ENCODE peak calls at places on chromosomes 1 and 21, in nine cellular contexts. One of them, this sample, is unnamed.

GRCh38 chr21:18248171-18248570 is 3.5 kb downstream of the CHODL start:
- DNase-seq in GM06990: no peak
- DNase-seq in heart right ventricle: no peak
- DNase-seq in thyroid gland: no peak
- DNase-seq in AG09309: no peak
- DNase-seq in IMR-90: no peak
- DNase-seq in pancreas: no peak
- DNase-seq in prostate gland: no peak
- DNase-seq in PC-3: no peak
- DNase-seq in this sample: no peak

GRCh38 chr1:12037486-12038355 is 18.4 kb downstream of the MIIP start:
- DNase-seq in thyroid gland: no peak
- DNase-seq in PC-3: no peak
- DNase-seq in IMR-90: no peak
- DNase-seq in pancreas: no peak
- DNase-seq in AG09309: no peak
- DNase-seq in heart right ventricle: no peak
- DNase-seq in prostate gland: no peak
- DNase-seq in GM06990: no peak
- DNase-seq in this sample: no peak

GRCh38 chr1:173436831-173437428 is 40.2 kb upstream of the PRDX6 start:
- DNase-seq in GM06990: no peak
- DNase-seq in IMR-90: no peak
- DNase-seq in AG09309: no peak
- DNase-seq in thyroid gland: no peak
- DNase-seq in PC-3: no peak
- DNase-seq in prostate gland: no peak
- DNase-seq in pancreas: no peak
- DNase-seq in heart right ventricle: no peak
- DNase-seq in this sample: no peak

GRCh38 chr21:26194811-26195251 is 24.3 kb upstream of the APP start:
- DNase-seq in IMR-90: peak
- DNase-seq in AG09309: no peak
- DNase-seq in pancreas: no peak
- DNase-seq in GM06990: no peak
- DNase-seq in thyroid gland: no peak
- DNase-seq in heart right ventricle: no peak
- DNase-seq in PC-3: no peak
- DNase-seq in prostate gland: no peak
- DNase-seq in this sample: no peak

GRCh38 chr1:202835548-202836072 is 24.9 kb downstream of the PCAT6 start:
- DNase-seq in thyroid gland: no peak
- DNase-seq in prostate gland: no peak
- DNase-seq in heart right ventricle: no peak
- DNase-seq in AG09309: no peak
- DNase-seq in GM06990: no peak
- DNase-seq in pancreas: no peak
- DNase-seq in IMR-90: no peak
- DNase-seq in PC-3: no peak
- DNase-seq in this sample: no peak

GRCh38 chr1:53073287-53073686 is 11.3 kb downstream of the PODN start:
- DNase-seq in heart right ventricle: peak
- DNase-seq in PC-3: no peak
- DNase-seq in thyroid gland: no peak
- DNase-seq in prostate gland: no peak
- DNase-seq in GM06990: no peak
- DNase-seq in pancreas: no peak
- DNase-seq in AG09309: no peak
- DNase-seq in IMR-90: no peak
- DNase-seq in this sample: no peak

GRCh38 chr1:15150376-15150775 is 3.2 kb upstream of the TMEM51 start:
- DNase-seq in GM06990: no peak
- DNase-seq in prostate gland: no peak
- DNase-seq in IMR-90: no peak
- DNase-seq in thyroid gland: no peak
- DNase-seq in AG09309: no peak
- DNase-seq in PC-3: no peak
- DNase-seq in pancreas: no peak
- DNase-seq in heart right ventricle: no peak
- DNase-seq in this sample: no peak

GRCh38 chr1:115564201-115564600 is 77.6 kb upstream of the VANGL1 start:
- DNase-seq in AG09309: no peak
- DNase-seq in GM06990: no peak
- DNase-seq in PC-3: no peak
- DNase-seq in IMR-90: no peak
- DNase-seq in heart right ventricle: no peak
- DNase-seq in prostate gland: no peak
- DNase-seq in pancreas: no peak
- DNase-seq in thyroid gland: no peak
- DNase-seq in this sample: no peak

GRCh38 chr1:184424945-184425344 is 38.1 kb downstream of the C1orf21 start:
- DNase-seq in pancreas: no peak
- DNase-seq in prostate gland: no peak
- DNase-seq in AG09309: no peak
- DNase-seq in thyroid gland: no peak
- DNase-seq in GM06990: no peak
- DNase-seq in PC-3: no peak
- DNase-seq in heart right ventricle: no peak
- DNase-seq in IMR-90: no peak
- DNase-seq in this sample: peak

GRCh38 chr21:36701912-36702621 is 3.2 kb downstream of the SIM2 start:
- DNase-seq in pancreas: no peak
- DNase-seq in AG09309: no peak
- DNase-seq in thyroid gland: no peak
- DNase-seq in heart right ventricle: no peak
- DNase-seq in GM06990: no peak
- DNase-seq in IMR-90: peak
- DNase-seq in PC-3: peak
- DNase-seq in prostate gland: no peak
- DNase-seq in this sample: no peak

GRCh38 chr1:152741656-152742055 is 16.2 kb upstream of the KPRP start:
- DNase-seq in pancreas: no peak
- DNase-seq in heart right ventricle: no peak
- DNase-seq in IMR-90: no peak
- DNase-seq in thyroid gland: no peak
- DNase-seq in prostate gland: no peak
- DNase-seq in GM06990: no peak
- DNase-seq in PC-3: peak
- DNase-seq in AG09309: no peak
- DNase-seq in this sample: no peak

GRCh38 chr1:79100385-79100784 is 93.9 kb upstream of the ADGRL4 start:
- DNase-seq in pancreas: no peak
- DNase-seq in heart right ventricle: no peak
- DNase-seq in GM06990: no peak
- DNase-seq in PC-3: peak
- DNase-seq in thyroid gland: no peak
- DNase-seq in prostate gland: no peak
- DNase-seq in AG09309: peak
- DNase-seq in IMR-90: peak
- DNase-seq in this sample: peak

GRCh38 chr1:44791364-44791801 is 3.4 kb upstream of the BEST4 start:
- DNase-seq in IMR-90: no peak
- DNase-seq in PC-3: no peak
- DNase-seq in pancreas: no peak
- DNase-seq in thyroid gland: no peak
- DNase-seq in AG09309: no peak
- DNase-seq in GM06990: no peak
- DNase-seq in prostate gland: no peak
- DNase-seq in heart right ventricle: no peak
- DNase-seq in this sample: no peak

GRCh38 chr1:107748529-107748928 is 216.5 kb downstream of the VAV3 start:
- DNase-seq in GM06990: no peak
- DNase-seq in PC-3: peak
- DNase-seq in AG09309: peak
- DNase-seq in IMR-90: peak
- DNase-seq in heart right ventricle: no peak
- DNase-seq in pancreas: no peak
- DNase-seq in thyroid gland: no peak
- DNase-seq in prostate gland: no peak
- DNase-seq in this sample: no peak

GRCh38 chr1:200038987-200039848 is 11.7 kb downstream of the NR5A2 start:
- DNase-seq in prostate gland: no peak
- DNase-seq in heart right ventricle: peak
- DNase-seq in thyroid gland: peak
- DNase-seq in IMR-90: no peak
- DNase-seq in PC-3: peak
- DNase-seq in AG09309: no peak
- DNase-seq in GM06990: peak
- DNase-seq in pancreas: peak
- DNase-seq in this sample: no peak

GRCh38 chr1:200039849-200040479 is 12.5 kb downstream of the NR5A2 start:
- DNase-seq in IMR-90: no peak
- DNase-seq in thyroid gland: no peak
- DNase-seq in pancreas: no peak
- DNase-seq in GM06990: no peak
- DNase-seq in heart right ventricle: no peak
- DNase-seq in PC-3: no peak
- DNase-seq in prostate gland: no peak
- DNase-seq in AG09309: no peak
- DNase-seq in this sample: no peak

GRCh38 chr1:200037904-200038644 is 10.6 kb downstream of the NR5A2 start:
- DNase-seq in GM06990: no peak
- DNase-seq in prostate gland: no peak
- DNase-seq in AG09309: no peak
- DNase-seq in PC-3: no peak
- DNase-seq in IMR-90: no peak
- DNase-seq in pancreas: peak
- DNase-seq in thyroid gland: no peak
- DNase-seq in heart right ventricle: no peak
- DNase-seq in this sample: no peak

GRCh38 chr1:200037501-200037900 is 10.0 kb downstream of the NR5A2 start:
- DNase-seq in AG09309: no peak
- DNase-seq in prostate gland: no peak
- DNase-seq in pancreas: no peak
- DNase-seq in thyroid gland: no peak
- DNase-seq in GM06990: no peak
- DNase-seq in PC-3: no peak
- DNase-seq in heart right ventricle: no peak
- DNase-seq in IMR-90: no peak
- DNase-seq in this sample: no peak

DNA sequence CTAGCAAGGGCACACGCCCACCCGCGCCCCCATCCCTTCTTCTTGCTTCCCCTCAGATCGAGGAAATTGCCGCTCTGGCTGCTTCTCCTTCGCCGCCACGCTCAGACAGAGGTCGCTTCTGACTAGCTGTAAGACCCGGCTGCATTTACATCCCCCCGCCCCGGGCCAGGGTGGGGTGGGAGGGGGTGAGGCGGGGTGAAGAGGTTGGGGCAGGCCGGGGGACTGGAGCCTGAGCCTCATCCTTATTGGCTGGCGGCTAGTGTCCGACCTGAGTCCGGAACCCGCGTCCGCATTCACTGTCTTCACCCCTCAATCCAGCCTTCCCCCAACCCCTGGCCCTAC is 11.1 kb downstream of the NR5A2 start:
- DNase-seq in heart right ventricle: no peak
- DNase-seq in PC-3: no peak
- DNase-seq in prostate gland: no peak
- DNase-seq in pancreas: peak
- DNase-seq in GM06990: no peak
- DNase-seq in thyroid gland: no peak
- DNase-seq in AG09309: no peak
- DNase-seq in IMR-90: no peak
- DNase-seq in this sample: no peak
- H3K4me3 ChIP-seq in heart right ventricle: peak
- H3K4me3 ChIP-seq in PC-3: peak
- H3K4me3 ChIP-seq in prostate gland: peak
- H3K4me3 ChIP-seq in pancreas: peak
- H3K4me3 ChIP-seq in GM06990: no peak
- H3K4me3 ChIP-seq in thyroid gland: no peak
- H3K4me3 ChIP-seq in AG09309: peak
- H3K4me3 ChIP-seq in IMR-90: peak
- H3K4me3 ChIP-seq in this sample: peak

GRCh38 chr1:160779662-160780397 is 16.1 kb upstream of the LY9 start:
- DNase-seq in IMR-90: no peak
- DNase-seq in PC-3: peak
- DNase-seq in pancreas: no peak
- DNase-seq in thyroid gland: no peak
- DNase-seq in heart right ventricle: no peak
- DNase-seq in AG09309: no peak
- DNase-seq in GM06990: no peak
- DNase-seq in prostate gland: no peak
- DNase-seq in this sample: no peak
- TF ChIP-seq CTCF in IMR-90: peak
- TF ChIP-seq CTCF in PC-3: peak
- TF ChIP-seq CTCF in pancreas: peak
- TF ChIP-seq CTCF in thyroid gland: no peak
- TF ChIP-seq CTCF in heart right ventricle: peak
- TF ChIP-seq CTCF in AG09309: peak
- TF ChIP-seq CTCF in GM06990: peak
- TF ChIP-seq CTCF in prostate gland: no peak
- TF ChIP-seq CTCF in this sample: peak

DNA sequence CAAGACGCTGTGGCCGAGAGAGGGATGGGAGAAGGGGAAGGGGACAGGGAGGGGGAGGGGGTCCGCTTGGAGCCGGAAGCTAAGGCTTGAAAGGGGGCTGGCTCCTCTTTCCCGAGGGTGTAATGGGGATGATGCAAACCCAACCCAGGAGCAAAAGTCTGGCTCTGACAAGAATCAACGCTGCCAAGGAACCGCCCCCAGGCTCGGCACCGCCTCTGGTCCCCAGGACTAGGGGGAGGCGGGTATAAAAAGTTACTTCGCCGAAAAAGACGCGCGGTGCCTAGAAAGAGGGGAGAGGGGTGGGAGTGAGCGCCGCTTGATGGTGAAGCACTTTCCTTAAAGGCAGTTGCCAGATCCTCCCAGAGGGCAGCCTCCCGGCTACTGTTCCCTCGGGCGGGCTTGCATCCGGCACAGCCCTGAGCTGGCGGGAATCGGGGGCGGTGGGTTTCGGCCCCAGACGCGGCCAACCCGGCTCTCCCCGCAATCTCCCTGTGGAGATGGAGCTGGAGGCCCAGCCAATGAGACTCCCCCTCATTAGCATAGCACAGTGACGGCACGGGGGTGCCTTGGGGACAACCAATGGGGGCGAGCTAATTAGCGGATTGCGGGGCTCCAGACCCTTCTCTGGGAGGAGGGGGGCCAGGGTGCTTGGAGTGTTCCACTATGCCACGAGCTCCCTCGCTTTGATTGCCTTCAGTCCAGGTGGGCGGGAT is at the start of gene KCNT2:
- DNase-seq in heart right ventricle: peak
- DNase-seq in pancreas: peak
- DNase-seq in prostate gland: peak
- DNase-seq in thyroid gland: peak
- DNase-seq in AG09309: no peak
- DNase-seq in PC-3: no peak
- DNase-seq in GM06990: no peak
- DNase-seq in IMR-90: peak
- DNase-seq in this sample: peak
- H3K4me3 ChIP-seq in heart right ventricle: peak
- H3K4me3 ChIP-seq in pancreas: peak
- H3K4me3 ChIP-seq in prostate gland: peak
- H3K4me3 ChIP-seq in thyroid gland: peak
- H3K4me3 ChIP-seq in AG09309: peak
- H3K4me3 ChIP-seq in PC-3: peak
- H3K4me3 ChIP-seq in GM06990: no peak
- H3K4me3 ChIP-seq in IMR-90: peak
- H3K4me3 ChIP-seq in this sample: peak

DNA sequence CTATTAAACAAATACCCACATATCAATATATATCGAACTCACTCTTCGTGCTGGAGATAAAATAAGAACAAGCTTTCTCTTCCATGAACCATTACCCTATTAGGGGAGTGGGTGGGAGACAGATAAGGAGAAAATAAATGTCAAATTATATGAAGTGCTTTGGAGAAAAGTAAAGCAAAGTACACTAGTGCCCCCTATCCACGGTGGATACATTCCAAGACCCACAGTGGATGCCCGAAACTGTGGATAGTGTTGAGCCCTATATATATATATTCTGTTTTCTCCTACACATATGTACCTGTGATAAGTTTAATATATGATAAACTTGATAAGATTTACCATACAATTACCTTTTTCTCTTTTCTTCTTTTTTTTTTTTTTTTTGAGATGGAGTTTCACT is 54.6 kb downstream of the FH start:
- DNase-seq in prostate gland: no peak
- DNase-seq in PC-3: no peak
- DNase-seq in IMR-90: no peak
- DNase-seq in thyroid gland: no peak
- DNase-seq in heart right ventricle: no peak
- DNase-seq in pancreas: no peak
- DNase-seq in GM06990: no peak
- DNase-seq in AG09309: no peak
- DNase-seq in this sample: no peak
- TF ChIP-seq CTCF in prostate gland: no peak
- TF ChIP-seq CTCF in PC-3: peak
- TF ChIP-seq CTCF in IMR-90: no peak
- TF ChIP-seq CTCF in thyroid gland: no peak
- TF ChIP-seq CTCF in heart right ventricle: no peak
- TF ChIP-seq CTCF in pancreas: no peak
- TF ChIP-seq CTCF in GM06990: no peak
- TF ChIP-seq CTCF in AG09309: no peak
- TF ChIP-seq CTCF in this sample: peak

This sample was measured in retinal pigment epithelial cell.